ENCODE peak calls at places on chromosomes 1 and 21, in four cellular contexts. R, H, M and C are unnamed samples.

GRCh38 chr1:212161231-212161781 is 123.9 kb upstream of the PPP2R5A start:
- DNase-seq in R (peak; percentile 64), H (no peak), M (no peak), C (no peak)

GRCh38 chr1:42957229-42957879 is 1.3 kb downstream of the SLC2A1 start:
- DNase-seq in R (no peak), H (no peak), M (peak; percentile 43), C (no peak)

GRCh38 chr1:70778056-70778762 is 269.4 kb downstream of the PTGER3 start:
- DNase-seq in R (no peak), H (no peak), M (no peak), C (no peak)

GRCh38 chr1:176849281-176849680 is 315.2 kb downstream of the ASTN1 start:
- DNase-seq in R (no peak), H (no peak), M (no peak), C (no peak)

GRCh38 chr1:211133841-211134669 is at the start of gene KCNH1:
- DNase-seq in R (peak; percentile 25), H (peak; percentile 96), M (peak; percentile 52), C (peak; percentile 81)

GRCh38 chr1:63721531-63722189 is 52.2 kb upstream of the ROR1 start:
- DNase-seq in R (no peak), H (no peak), M (no peak), C (no peak)

GRCh38 chr1:161738627-161739287 is 10.8 kb upstream of the DUSP12 start:
- DNase-seq in R (no peak), H (peak; percentile 74), M (no peak), C (no peak)

GRCh38 chr1:101250656-101251272 is 13.9 kb downstream of the S1PR1 start:
- DNase-seq in R (no peak), H (peak; percentile 66), M (no peak), C (no peak)

GRCh38 chr1:209513226-209513625 is 70.3 kb upstream of the CAMK1G start:
- DNase-seq in R (no peak), H (peak; percentile 68), M (no peak), C (no peak)

GRCh38 chr1:216458807-216459206 is 35.6 kb upstream of the USH2A start:
- DNase-seq in R (no peak), H (no peak), M (no peak), C (no peak)

GRCh38 chr1:8698937-8699447 is 118.4 kb downstream of the RERE start:
- DNase-seq in R (no peak), H (no peak), M (no peak), C (no peak)

GRCh38 chr1:37234941-37235418 is 200.7 kb upstream of the GRIK3 start:
- DNase-seq in R (no peak), H (peak; percentile 92), M (no peak), C (no peak)

GRCh38 chr1:228185641-228185965 is 20.0 kb downstream of the IBA57 start:
- DNase-seq in R (no peak), H (no peak), M (no peak), C (no peak)

GRCh38 chr1:208164609-208165008 is 79.6 kb downstream of the PLXNA2 start:
- DNase-seq in R (no peak), H (no peak), M (no peak), C (no peak)

GRCh38 chr21:25362375-25363267 is 244.7 kb downstream of the MRPL39 start:
- DNase-seq in R (no peak), H (no peak), M (no peak), C (no peak)

GRCh38 chr1:172627702-172628101 is 31.2 kb upstream of the FASLG start:
- DNase-seq in R (no peak), H (no peak), M (no peak), C (no peak)

GRCh38 chr1:239696317-239696716 is 309.9 kb downstream of the CHRM3 start:
- DNase-seq in R (no peak), H (no peak), M (no peak), C (no peak)

GRCh38 chr1:45566722-45567121 is 16.1 kb downstream of the AKR1A1 start:
- DNase-seq in R (no peak), H (no peak), M (no peak), C (no peak)

GRCh38 chr1:193533883-193534282 is 347.5 kb upstream of the B3GALT2 start:
- DNase-seq in R (no peak), H (no peak), M (no peak), C (no peak)

GRCh38 chr1:100463809-100464424 is 74.0 kb upstream of the GPR88 start:
- DNase-seq in R (no peak), H (peak; percentile 81), M (peak; percentile 42), C (no peak)

GRCh38 chr1:27116697-27117096 is 38.2 kb downstream of the SLC9A1 start:
- DNase-seq in R (no peak), H (no peak), M (no peak), C (no peak)

GRCh38 chr1:111551623-111552470 is 48.4 kb upstream of the ADORA3 start:
- DNase-seq in R (no peak), H (no peak), M (no peak), C (no peak)

GRCh38 chr1:159492575-159493323 is 43.1 kb downstream of the OR10J5 start:
- DNase-seq in R (peak; percentile 26), H (no peak), M (no peak), C (no peak)

GRCh38 chr1:183039985-183040447 is 16.8 kb downstream of the LAMC1 start:
- DNase-seq in R (peak; percentile 85), H (no peak), M (no peak), C (no peak)

GRCh38 chr1:2290595-2291510 is 62.7 kb downstream of the SKI start:
- DNase-seq in R (peak; percentile 93), H (no peak), M (peak; percentile 77), C (no peak)